ENCODE peak calls at places on chromosomes 13 and 19, in eight cellular contexts. One of them, this sample, is unnamed.

GRCh38 chr19:33767898-33768413 is 28.7 kb upstream of the KCTD15 start:
- DNase-seq in fibroblast of pulmonary artery: peak; percentile 30
- DNase-seq in cardiac fibroblast: peak; percentile 26
- DNase-seq in foreskin fibroblast: no peak
- DNase-seq in HFF-Myc: no peak
- DNase-seq in AG09309: no peak
- DNase-seq in A549: peak; percentile 42
- DNase-seq in brain microvascular endothelial cell: no peak
- DNase-seq in this sample: no peak

GRCh38 chr19:47256688-47257410 is 524 bp downstream of the CCDC9 start:
- DNase-seq in fibroblast of pulmonary artery: peak; percentile 99
- DNase-seq in cardiac fibroblast: peak; percentile 100
- DNase-seq in foreskin fibroblast: peak; percentile 97
- DNase-seq in HFF-Myc: peak; percentile 96
- DNase-seq in AG09309: peak; percentile 95
- DNase-seq in A549: peak; percentile 100
- DNase-seq in brain microvascular endothelial cell: peak; percentile 100
- DNase-seq in this sample: peak; percentile 91

GRCh38 chr13:106522898-106523525 is 12.4 kb downstream of the EFNB2 start:
- DNase-seq in fibroblast of pulmonary artery: no peak
- DNase-seq in cardiac fibroblast: no peak
- DNase-seq in foreskin fibroblast: no peak
- DNase-seq in HFF-Myc: no peak
- DNase-seq in AG09309: no peak
- DNase-seq in A549: no peak
- DNase-seq in brain microvascular endothelial cell: peak; percentile 17
- DNase-seq in this sample: no peak

GRCh38 chr19:5903054-5903501 is 512 bp downstream of the NDUFA11 start:
- DNase-seq in fibroblast of pulmonary artery: peak; percentile 49
- DNase-seq in cardiac fibroblast: peak; percentile 50
- DNase-seq in foreskin fibroblast: peak; percentile 37
- DNase-seq in HFF-Myc: no peak
- DNase-seq in AG09309: no peak
- DNase-seq in A549: no peak
- DNase-seq in brain microvascular endothelial cell: peak; percentile 28
- DNase-seq in this sample: no peak

GRCh38 chr19:29193116-29193515 is 19.8 kb downstream of the UQCRFS1 start:
- DNase-seq in fibroblast of pulmonary artery: no peak
- DNase-seq in cardiac fibroblast: no peak
- DNase-seq in foreskin fibroblast: no peak
- DNase-seq in HFF-Myc: no peak
- DNase-seq in AG09309: no peak
- DNase-seq in A549: no peak
- DNase-seq in brain microvascular endothelial cell: no peak
- DNase-seq in this sample: no peak

GRCh38 chr19:38362076-38362945 is 12.1 kb upstream of the PSMD8 start:
- DNase-seq in fibroblast of pulmonary artery: peak; percentile 49
- DNase-seq in cardiac fibroblast: peak; percentile 60
- DNase-seq in foreskin fibroblast: peak; percentile 49
- DNase-seq in HFF-Myc: no peak
- DNase-seq in AG09309: no peak
- DNase-seq in A549: peak; percentile 92
- DNase-seq in brain microvascular endothelial cell: peak; percentile 62
- DNase-seq in this sample: no peak

GRCh38 chr19:8641908-8642547 is 11.6 kb downstream of the NFILZ start:
- DNase-seq in fibroblast of pulmonary artery: peak; percentile 80
- DNase-seq in cardiac fibroblast: peak; percentile 84
- DNase-seq in foreskin fibroblast: peak; percentile 28
- DNase-seq in HFF-Myc: peak; percentile 24
- DNase-seq in AG09309: no peak
- DNase-seq in A549: peak; percentile 68
- DNase-seq in brain microvascular endothelial cell: peak; percentile 68
- DNase-seq in this sample: no peak

GRCh38 chr19:35673121-35673804 is 6.9 kb downstream of the UPK1A start:
- DNase-seq in fibroblast of pulmonary artery: peak; percentile 40
- DNase-seq in cardiac fibroblast: peak; percentile 74
- DNase-seq in foreskin fibroblast: peak; percentile 59
- DNase-seq in HFF-Myc: peak; percentile 14
- DNase-seq in AG09309: peak; percentile 5
- DNase-seq in A549: peak; percentile 85
- DNase-seq in brain microvascular endothelial cell: peak; percentile 59
- DNase-seq in this sample: no peak

GRCh38 chr13:21934309-21934708 is 263.4 kb downstream of the FGF9 start:
- DNase-seq in fibroblast of pulmonary artery: no peak
- DNase-seq in cardiac fibroblast: no peak
- DNase-seq in foreskin fibroblast: no peak
- DNase-seq in HFF-Myc: no peak
- DNase-seq in AG09309: no peak
- DNase-seq in A549: no peak
- DNase-seq in brain microvascular endothelial cell: no peak
- DNase-seq in this sample: no peak

GRCh38 chr13:98506343-98507059 is 70.4 kb downstream of the STK24 start:
- DNase-seq in fibroblast of pulmonary artery: no peak
- DNase-seq in cardiac fibroblast: no peak
- DNase-seq in foreskin fibroblast: no peak
- DNase-seq in HFF-Myc: no peak
- DNase-seq in AG09309: no peak
- DNase-seq in A549: no peak
- DNase-seq in brain microvascular endothelial cell: no peak
- DNase-seq in this sample: no peak

GRCh38 chr19:1467228-1467511 is 11.8 kb downstream of the C19orf25 start:
- DNase-seq in fibroblast of pulmonary artery: no peak
- DNase-seq in cardiac fibroblast: no peak
- DNase-seq in foreskin fibroblast: no peak
- DNase-seq in HFF-Myc: no peak
- DNase-seq in AG09309: no peak
- DNase-seq in A549: no peak
- DNase-seq in brain microvascular endothelial cell: no peak
- DNase-seq in this sample: no peak

GRCh38 chr13:97967948-97968347 is 14.5 kb downstream of the IPO5 start:
- DNase-seq in fibroblast of pulmonary artery: peak; percentile 92
- DNase-seq in cardiac fibroblast: peak; percentile 56
- DNase-seq in foreskin fibroblast: no peak
- DNase-seq in HFF-Myc: no peak
- DNase-seq in AG09309: no peak
- DNase-seq in A549: no peak
- DNase-seq in brain microvascular endothelial cell: no peak
- DNase-seq in this sample: peak; percentile 98

GRCh38 chr19:33040994-33041827 is 23.5 kb downstream of the RHPN2 start:
- DNase-seq in fibroblast of pulmonary artery: peak; percentile 49
- DNase-seq in cardiac fibroblast: peak; percentile 66
- DNase-seq in foreskin fibroblast: peak; percentile 12
- DNase-seq in HFF-Myc: no peak
- DNase-seq in AG09309: no peak
- DNase-seq in A549: peak; percentile 100
- DNase-seq in brain microvascular endothelial cell: no peak
- DNase-seq in this sample: no peak

GRCh38 chr13:34246511-34246910 is 428.6 kb downstream of the RFC3 start:
- DNase-seq in fibroblast of pulmonary artery: peak; percentile 34
- DNase-seq in cardiac fibroblast: peak; percentile 33
- DNase-seq in foreskin fibroblast: peak; percentile 45
- DNase-seq in HFF-Myc: no peak
- DNase-seq in AG09309: no peak
- DNase-seq in A549: peak; percentile 6
- DNase-seq in brain microvascular endothelial cell: peak; percentile 11
- DNase-seq in this sample: no peak

GRCh38 chr19:13018037-13018914 is 23.0 kb downstream of the NFIX start:
- DNase-seq in fibroblast of pulmonary artery: peak; percentile 69
- DNase-seq in cardiac fibroblast: no peak
- DNase-seq in foreskin fibroblast: no peak
- DNase-seq in HFF-Myc: no peak
- DNase-seq in AG09309: no peak
- DNase-seq in A549: no peak
- DNase-seq in brain microvascular endothelial cell: no peak
- DNase-seq in this sample: no peak

GRCh38 chr13:64239372-64239771 is 2823.7 kb upstream of the PCDH20 start:
- DNase-seq in fibroblast of pulmonary artery: peak; percentile 71
- DNase-seq in cardiac fibroblast: peak; percentile 79
- DNase-seq in foreskin fibroblast: peak; percentile 32
- DNase-seq in HFF-Myc: peak; percentile 4
- DNase-seq in AG09309: peak; percentile 11
- DNase-seq in A549: no peak
- DNase-seq in brain microvascular endothelial cell: no peak
- DNase-seq in this sample: peak; percentile 81

GRCh38 chr19:7328647-7329046 is 20.1 kb upstream of the ARHGEF18 start:
- DNase-seq in fibroblast of pulmonary artery: no peak
- DNase-seq in cardiac fibroblast: no peak
- DNase-seq in foreskin fibroblast: no peak
- DNase-seq in HFF-Myc: no peak
- DNase-seq in AG09309: no peak
- DNase-seq in A549: no peak
- DNase-seq in brain microvascular endothelial cell: no peak
- DNase-seq in this sample: no peak

GRCh38 chr13:39916330-39916729 is 260.9 kb downstream of the COG6 start:
- DNase-seq in fibroblast of pulmonary artery: peak; percentile 53
- DNase-seq in cardiac fibroblast: peak; percentile 85
- DNase-seq in foreskin fibroblast: peak; percentile 8
- DNase-seq in HFF-Myc: no peak
- DNase-seq in AG09309: no peak
- DNase-seq in A549: no peak
- DNase-seq in brain microvascular endothelial cell: peak; percentile 11
- DNase-seq in this sample: no peak

GRCh38 chr19:32041681-32042292 is 303.6 kb upstream of the ZNF507 start:
- DNase-seq in fibroblast of pulmonary artery: peak; percentile 43
- DNase-seq in cardiac fibroblast: peak; percentile 28
- DNase-seq in foreskin fibroblast: no peak
- DNase-seq in HFF-Myc: no peak
- DNase-seq in AG09309: no peak
- DNase-seq in A549: peak; percentile 47
- DNase-seq in brain microvascular endothelial cell: peak; percentile 10
- DNase-seq in this sample: no peak

GRCh38 chr13:94433055-94433947 is 46.2 kb downstream of the DCT start:
- DNase-seq in fibroblast of pulmonary artery: peak; percentile 23
- DNase-seq in cardiac fibroblast: no peak
- DNase-seq in foreskin fibroblast: no peak
- DNase-seq in HFF-Myc: no peak
- DNase-seq in AG09309: no peak
- DNase-seq in A549: no peak
- DNase-seq in brain microvascular endothelial cell: no peak
- DNase-seq in this sample: no peak

GRCh38 chr19:14405380-14405757 is 13.8 kb downstream of the DDX39A start:
- DNase-seq in fibroblast of pulmonary artery: no peak
- DNase-seq in cardiac fibroblast: no peak
- DNase-seq in foreskin fibroblast: no peak
- DNase-seq in HFF-Myc: no peak
- DNase-seq in AG09309: no peak
- DNase-seq in A549: no peak
- DNase-seq in brain microvascular endothelial cell: no peak
- DNase-seq in this sample: no peak

DNA sequence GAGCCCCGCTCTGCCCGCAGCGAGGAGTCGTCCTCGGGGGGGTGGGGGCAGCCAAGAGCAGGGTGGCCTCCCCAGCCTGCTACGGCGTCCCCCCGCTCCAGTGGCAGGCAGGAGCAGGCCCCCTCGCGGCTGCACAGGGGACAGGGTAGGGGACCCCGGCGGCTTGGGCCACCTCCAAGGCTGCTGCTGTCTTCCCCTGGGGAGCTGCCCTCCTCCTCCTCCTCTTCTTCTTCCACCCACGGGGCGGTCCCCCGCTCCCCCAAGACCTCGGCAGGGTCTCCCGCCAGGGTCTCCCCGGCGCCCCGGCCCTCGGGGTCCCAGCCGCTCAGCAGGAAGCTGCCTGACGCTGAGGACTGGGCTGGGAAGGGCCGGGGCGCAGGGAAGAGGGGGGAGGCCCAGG is 12.7 kb downstream of the LMTK3 start:
- DNase-seq in fibroblast of pulmonary artery: no peak
- DNase-seq in cardiac fibroblast: no peak
- DNase-seq in foreskin fibroblast: no peak
- DNase-seq in HFF-Myc: no peak
- DNase-seq in AG09309: no peak
- DNase-seq in A549: no peak
- DNase-seq in brain microvascular endothelial cell: no peak
- DNase-seq in this sample: no peak
- TF ChIP-seq CTCF in fibroblast of pulmonary artery: no peak
- TF ChIP-seq CTCF in cardiac fibroblast: no peak
- TF ChIP-seq CTCF in foreskin fibroblast: no peak
- TF ChIP-seq CTCF in HFF-Myc: no peak
- TF ChIP-seq CTCF in AG09309: no peak
- TF ChIP-seq CTCF in A549: no peak
- TF ChIP-seq CTCF in brain microvascular endothelial cell: no peak
- TF ChIP-seq CTCF in this sample: no peak

DNA sequence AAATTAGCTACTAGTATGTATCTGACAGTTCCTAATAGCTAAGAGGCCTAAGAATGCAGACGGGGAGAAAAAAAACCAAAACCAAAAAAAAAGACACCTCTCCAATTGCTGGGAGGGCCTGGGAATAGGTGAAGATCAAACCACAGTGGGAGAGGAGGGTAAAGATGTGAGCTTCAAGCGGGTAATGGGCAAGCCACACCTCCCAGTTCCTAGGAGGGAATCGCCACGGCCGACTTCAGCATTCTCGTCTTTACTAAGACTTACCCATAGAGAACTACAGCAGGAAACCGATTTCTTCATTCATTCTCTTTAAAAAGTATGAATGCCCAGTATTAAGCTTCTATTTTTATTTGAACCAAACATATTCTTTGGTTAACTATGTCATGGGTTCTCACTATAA is 5.6 kb upstream of the EEF1AKMT1 start:
- DNase-seq in fibroblast of pulmonary artery: no peak
- DNase-seq in cardiac fibroblast: no peak
- DNase-seq in foreskin fibroblast: no peak
- DNase-seq in HFF-Myc: no peak
- DNase-seq in AG09309: no peak
- DNase-seq in A549: no peak
- DNase-seq in brain microvascular endothelial cell: no peak
- DNase-seq in this sample: no peak
- TF ChIP-seq CTCF in fibroblast of pulmonary artery: no peak
- TF ChIP-seq CTCF in cardiac fibroblast: no peak
- TF ChIP-seq CTCF in foreskin fibroblast: no peak
- TF ChIP-seq CTCF in HFF-Myc: no peak
- TF ChIP-seq CTCF in AG09309: no peak
- TF ChIP-seq CTCF in A549: no peak
- TF ChIP-seq CTCF in brain microvascular endothelial cell: no peak
- TF ChIP-seq CTCF in this sample: no peak

DNA sequence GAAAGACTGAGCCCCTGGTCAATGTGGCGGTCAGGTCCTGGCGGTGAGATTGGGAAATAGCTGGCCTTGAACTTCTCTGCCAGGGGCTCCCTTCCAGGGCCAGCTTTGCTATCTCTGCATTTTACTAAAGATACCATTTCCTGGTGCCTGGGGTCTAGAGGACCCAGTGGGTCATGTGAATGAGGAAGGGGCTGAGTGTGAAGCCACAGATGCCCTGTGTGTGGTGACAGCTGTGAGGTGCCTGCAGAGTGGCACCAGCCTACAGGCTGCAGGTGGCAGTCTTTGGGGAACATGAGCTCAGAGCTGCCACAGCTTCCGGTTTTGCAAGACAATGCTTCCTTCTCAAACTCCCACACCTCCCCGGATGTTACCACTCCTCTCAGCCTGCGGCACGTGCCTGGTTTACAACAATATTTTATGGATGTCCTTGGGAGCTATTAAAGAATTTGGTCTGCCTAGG is 5.2 kb upstream of the MLNR start:
- DNase-seq in fibroblast of pulmonary artery: peak; percentile 66
- DNase-seq in cardiac fibroblast: peak; percentile 60
- DNase-seq in foreskin fibroblast: no peak
- DNase-seq in HFF-Myc: no peak
- DNase-seq in AG09309: no peak
- DNase-seq in A549: peak; percentile 31
- DNase-seq in brain microvascular endothelial cell: no peak
- DNase-seq in this sample: no peak
- TF ChIP-seq CTCF in fibroblast of pulmonary artery: peak; percentile 6
- TF ChIP-seq CTCF in cardiac fibroblast: no peak
- TF ChIP-seq CTCF in foreskin fibroblast: peak; percentile 3
- TF ChIP-seq CTCF in HFF-Myc: no peak
- TF ChIP-seq CTCF in AG09309: peak; percentile 7
- TF ChIP-seq CTCF in A549: no peak
- TF ChIP-seq CTCF in brain microvascular endothelial cell: peak; percentile 13
- TF ChIP-seq CTCF in this sample: peak; percentile 23

GRCh38 chr13:93183302-93183701 is 43.3 kb upstream of the GPC6 start:
- DNase-seq in fibroblast of pulmonary artery: no peak
- DNase-seq in cardiac fibroblast: no peak
- DNase-seq in foreskin fibroblast: no peak
- DNase-seq in HFF-Myc: no peak
- DNase-seq in AG09309: no peak
- DNase-seq in A549: no peak
- DNase-seq in brain microvascular endothelial cell: no peak
- DNase-seq in this sample: no peak
- TF ChIP-seq CTCF in fibroblast of pulmonary artery: no peak
- TF ChIP-seq CTCF in cardiac fibroblast: no peak
- TF ChIP-seq CTCF in foreskin fibroblast: no peak
- TF ChIP-seq CTCF in HFF-Myc: peak; percentile 8
- TF ChIP-seq CTCF in AG09309: no peak
- TF ChIP-seq CTCF in A549: no peak
- TF ChIP-seq CTCF in brain microvascular endothelial cell: no peak
- TF ChIP-seq CTCF in this sample: no peak